ENCODE peak calls at places on chromosomes 3 and 15, in six cellular contexts. R is left lobe of liver; W is head of caudate nucleus; B is amniotic epithelial cell; N is neural crest cell; X is stimulated activated CD8-positive, alpha-beta memory T cell treated with anti-CD3 and anti-CD28 coated beads, Interleukin-4, amount 100 ng/mL, for 4 hours. P is an unnamed sample.

GRCh38 chr3:58164916-58165821 is 45.6 kb downstream of the DNASE1L3 start:
- DNase-seq in R (no peak), W (no peak), B (no peak), N (no peak), X (no peak), P (peak)

GRCh38 chr15:31357148-31357547 is 30.5 kb downstream of the KLF13 start:
- DNase-seq in R (no peak), W (no peak), B (no peak), N (no peak), X (no peak), P (no peak)

GRCh38 chr3:11774296-11774877 is 72.3 kb downstream of the TAMM41 start:
- DNase-seq in R (peak), W (no peak), B (peak), N (peak), X (no peak), P (peak)

GRCh38 chr3:10941972-10942371 is 50.6 kb upstream of the SLC6A1 start:
- DNase-seq in R (no peak), W (no peak), B (no peak), N (peak), X (no peak), P (no peak)

GRCh38 chr15:96347181-96348111 is 16.9 kb downstream of the NR2F2 start:
- DNase-seq in R (peak), W (no peak), B (no peak), N (peak), X (no peak), P (peak)

GRCh38 chr3:171797265-171797679 is 13.0 kb downstream of the PLD1 start:
- DNase-seq in R (no peak), W (no peak), B (no peak), N (no peak), X (no peak), P (no peak)

GRCh38 chr3:96991812-96992211 is 177.4 kb downstream of the EPHA6 start:
- DNase-seq in R (no peak), W (no peak), B (peak), N (no peak), X (no peak), P (no peak)

GRCh38 chr3:125366132-125366531 is 9.0 kb downstream of the ZNF148 start:
- DNase-seq in R (no peak), W (no peak), B (no peak), N (no peak), X (no peak), P (no peak)

GRCh38 chr15:92277776-92278175 is 115.9 kb upstream of the ST8SIA2 start:
- DNase-seq in R (no peak), W (no peak), B (no peak), N (no peak), X (no peak), P (no peak)

GRCh38 chr3:43791246-43791645 is 100.5 kb downstream of the ABHD5 start:
- DNase-seq in R (peak), W (no peak), B (no peak), N (no peak), X (no peak), P (no peak)

GRCh38 chr15:79820820-79821219 is 76.0 kb downstream of the MTHFS start:
- DNase-seq in R (no peak), W (no peak), B (no peak), N (no peak), X (no peak), P (no peak)

GRCh38 chr3:88036221-88036620 is 22.6 kb downstream of the CGGBP1 start:
- DNase-seq in R (no peak), W (no peak), B (no peak), N (no peak), X (no peak), P (no peak)

GRCh38 chr3:65020233-65020632 is 332.4 kb upstream of the ADAMTS9 start:
- DNase-seq in R (no peak), W (no peak), B (no peak), N (no peak), X (no peak), P (no peak)

GRCh38 chr3:70179111-70179510 is 133.3 kb downstream of the MDFIC2 start:
- DNase-seq in R (no peak), W (no peak), B (no peak), N (no peak), X (no peak), P (no peak)

GRCh38 chr3:194189243-194189791 is 53.4 kb downstream of the HES1 start:
- DNase-seq in R (no peak), W (no peak), B (peak), N (no peak), X (no peak), P (peak)

P was measured in fibroblast of pulmonary artery.